ENCODE peak calls at places on chromosomes 3 and 15, in seven cellular contexts. P, W, Y, I, R, B and Z are unnamed samples.

GRCh38 chr3:43769097-43769470 is 78.3 kb downstream of the ABHD5 start:
- DNase-seq in I (no peak), B (no peak), Y (no peak), P (no peak), W (no peak), R (no peak), Z (no peak)

GRCh38 chr15:73924258-73924921 is 1.9 kb upstream of the LOXL1 start:
- DNase-seq in I (peak; percentile 84), W (peak; percentile 31), Y (peak; percentile 64), B (peak; percentile 84), R (peak; percentile 90), P (no peak), Z (peak; percentile 89)

GRCh38 chr3:13520326-13520880 is 28.5 kb upstream of the FBLN2 start:
- DNase-seq in P (no peak), R (no peak), W (no peak), Y (no peak), I (no peak), B (no peak), Z (no peak)

GRCh38 chr3:108103040-108103751 is 12.4 kb upstream of the CD47 start:
- DNase-seq in R (no peak), B (no peak), P (no peak), Y (no peak), W (no peak), I (no peak), Z (no peak)

GRCh38 chr3:43581343-43581742 is 40.5 kb downstream of the ANO10 start:
- DNase-seq in W (no peak), I (peak; percentile 13), Y (peak; percentile 8), R (no peak), P (no peak), B (peak; percentile 18), Z (peak; percentile 62)

GRCh38 chr3:142445816-142446254 is 2.0 kb downstream of the XRN1 start:
- DNase-seq in Y (peak; percentile 59), R (peak; percentile 48), B (peak; percentile 9), P (peak; percentile 25), I (peak; percentile 22), W (no peak), Z (peak; percentile 43)

GRCh38 chr3:100400424-100400781 is 486 bp downstream of the TOMM70 start:
- DNase-seq in W (no peak), Y (peak; percentile 26), P (no peak), I (peak; percentile 16), B (no peak), R (peak; percentile 13), Z (peak; percentile 6)

GRCh38 chr3:118244761-118245160 is 789.9 kb downstream of the IGSF11 start:
- DNase-seq in I (no peak), Y (no peak), R (no peak), W (no peak), B (no peak), P (no peak), Z (no peak)

GRCh38 chr15:101062471-101063171 is 143.5 kb downstream of the LRRK1 start:
- DNase-seq in P (peak; percentile 45), B (no peak), W (no peak), I (no peak), R (no peak), Y (no peak), Z (no peak)

GRCh38 chr15:90885432-90886290 is 1.4 kb downstream of the FES start:
- DNase-seq in P (peak; percentile 78), R (peak; percentile 66), W (peak; percentile 83), Y (no peak), B (peak; percentile 53), I (peak; percentile 70), Z (peak; percentile 78)

GRCh38 chr3:7171493-7171892 is 310.6 kb downstream of the GRM7 start:
- DNase-seq in I (no peak), R (no peak), P (no peak), B (no peak), Y (no peak), W (no peak), Z (no peak)

GRCh38 chr3:126134219-126134975 is 46.0 kb downstream of the ALDH1L1 start:
- DNase-seq in R (peak; percentile 30), B (peak; percentile 34), I (peak; percentile 61), W (peak; percentile 63), Y (peak; percentile 14), P (peak; percentile 27), Z (peak; percentile 59)

GRCh38 chr3:27585429-27585828 is 101.2 kb upstream of the SLC4A7 start:
- DNase-seq in R (no peak), I (no peak), Y (peak; percentile 66), B (no peak), W (no peak), P (no peak), Z (no peak)

GRCh38 chr15:39787479-39787878 is 4.8 kb upstream of the FSIP1 start:
- DNase-seq in I (no peak), R (peak; percentile 22), B (no peak), P (no peak), Y (no peak), W (no peak), Z (no peak)

GRCh38 chr3:12940854-12941253 is 99.5 kb upstream of the RPL32 start:
- DNase-seq in I (no peak), R (no peak), Y (no peak), B (no peak), W (no peak), P (no peak), Z (no peak)

GRCh38 chr3:106533761-106534160 is 664.9 kb upstream of the CBLB start:
- DNase-seq in B (no peak), Y (no peak), I (no peak), W (no peak), P (no peak), R (no peak), Z (no peak)

GRCh38 chr3:16460273-16460672 is 53.2 kb downstream of the RFTN1 start:
- DNase-seq in R (no peak), P (no peak), W (no peak), B (no peak), I (no peak), Y (no peak), Z (no peak)

GRCh38 chr3:113495035-113495434 is 19.9 kb downstream of the SPICE1 start:
- DNase-seq in I (peak; percentile 53), P (no peak), R (peak; percentile 43), B (peak; percentile 30), Y (peak; percentile 27), W (no peak), Z (peak; percentile 61)

GRCh38 chr15:85749261-85750151 is 45.2 kb downstream of the KLHL25 start:
- DNase-seq in R (no peak), B (peak; percentile 47), Y (no peak), I (no peak), P (no peak), W (peak; percentile 64), Z (peak; percentile 52)

GRCh38 chr15:101250931-101251829 is 668 bp downstream of the CHSY1 start:
- DNase-seq in B (no peak), I (no peak), P (peak; percentile 44), Y (peak; percentile 42), W (no peak), R (no peak), Z (no peak)

GRCh38 chr15:54518145-54518941 is 540.1 kb downstream of the UNC13C start:
- DNase-seq in W (no peak), Y (no peak), R (no peak), B (no peak), I (no peak), P (peak; percentile 11), Z (no peak)

GRCh38 chr3:116302087-116302747 is 143.1 kb downstream of the LSAMP start:
- DNase-seq in P (no peak), B (no peak), R (peak; percentile 36), W (no peak), Y (no peak), I (peak; percentile 45), Z (peak; percentile 73)

GRCh38 chr3:196166741-196167140 is 44.5 kb downstream of the ZDHHC19 start:
- DNase-seq in R (no peak), W (no peak), I (no peak), P (no peak), B (no peak), Y (no peak), Z (no peak)

GRCh38 chr3:148916132-148916531 is 51.0 kb downstream of the CPA3 start:
- DNase-seq in I (no peak), P (no peak), W (no peak), B (no peak), Y (no peak), R (no peak), Z (no peak)

GRCh38 chr3:148911173-148911572 is 46.1 kb downstream of the CPA3 start:
- DNase-seq in B (no peak), I (no peak), R (no peak), W (no peak), P (no peak), Y (peak; percentile 29), Z (no peak)

DNA sequence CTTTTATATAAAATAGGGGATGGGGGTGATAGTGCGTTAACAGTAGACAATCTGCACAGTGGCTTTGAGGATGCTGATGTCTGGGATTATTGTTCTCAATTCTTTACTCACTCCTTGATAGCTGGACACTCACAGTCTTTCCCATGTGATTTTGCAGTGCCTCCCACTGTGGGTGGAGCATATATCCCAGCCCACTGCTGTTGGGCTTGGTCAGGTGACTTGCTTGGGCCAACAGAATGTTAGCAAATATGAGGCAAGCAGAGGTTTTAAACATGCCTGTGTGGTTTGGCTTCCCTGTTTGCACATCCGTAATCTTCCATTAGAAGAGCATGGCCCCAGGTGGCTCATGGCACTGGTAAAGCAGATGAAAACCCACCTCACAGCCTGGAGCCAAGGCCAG is 46.5 kb downstream of the CPA3 start:
- DNase-seq in B (no peak), Y (no peak), R (no peak), W (no peak), P (no peak), I (no peak), Z (no peak)
- H3K4me3 ChIP-seq in B (no peak overlapping the region), Y (no peak overlapping the region), R (no peak overlapping the region), W (no peak overlapping the region), P (no peak overlapping the region), I (no peak overlapping the region), Z (no peak overlapping the region)

GRCh38 chr3:39224288-39224687 is 31.9 kb upstream of the XIRP1 start:
- DNase-seq in W (no peak), R (no peak), P (no peak), I (no peak), B (no peak), Y (no peak), Z (no peak)
- TF ChIP-seq CTCF in W (no peak), R (no peak), P (no peak), I (no peak), B (no peak), Y (no peak), Z (no peak)

DNA sequence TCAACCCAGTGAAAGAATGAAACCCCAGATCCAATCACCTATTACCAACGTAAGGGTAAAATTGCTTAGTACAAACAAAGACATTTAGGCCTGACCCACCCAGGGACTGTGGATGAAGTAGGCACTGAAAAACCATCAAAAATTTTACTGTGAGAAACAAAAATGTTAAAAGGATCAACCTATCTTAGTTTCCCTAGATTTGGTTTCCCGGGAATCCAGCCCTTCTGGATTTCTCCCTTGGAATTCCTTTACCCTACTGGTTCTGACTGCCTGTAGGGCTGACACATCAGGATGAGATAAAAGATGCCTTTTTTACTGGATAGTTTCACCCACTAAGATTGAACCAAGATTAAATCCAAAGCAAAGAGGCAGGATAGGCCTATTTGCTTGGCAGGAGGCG is 102.7 kb downstream of the SCAPER start:
- DNase-seq in P (no peak), Y (no peak), B (no peak), R (no peak), I (no peak), W (no peak), Z (no peak)
- H3K4me3 ChIP-seq in P (no peak overlapping the region), Y (no peak overlapping the region), B (no peak overlapping the region), R (no peak overlapping the region), I (no peak overlapping the region), W (no peak overlapping the region), Z (no peak overlapping the region)

DNA sequence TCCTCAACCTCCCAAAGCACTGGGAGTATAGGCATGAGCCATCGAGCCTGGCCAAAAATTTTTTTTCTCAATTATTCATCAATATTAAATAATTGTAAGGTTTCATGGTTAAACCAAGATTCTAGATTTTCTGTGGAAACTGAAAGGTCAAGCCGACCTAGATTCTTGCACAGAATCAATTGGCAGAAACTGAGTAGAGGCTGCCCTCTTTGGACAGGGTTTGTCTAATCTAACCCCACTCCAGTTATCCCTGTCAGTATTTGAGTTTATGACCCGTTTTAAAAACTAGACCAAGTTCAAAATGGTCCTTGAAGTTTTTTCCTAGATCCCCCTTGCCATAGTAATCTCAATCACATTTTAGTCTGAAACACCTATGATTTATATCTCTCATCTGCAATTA is 8.6 kb upstream of the ADAM10 start:
- DNase-seq in R (no peak), B (peak; percentile 49), I (peak; percentile 56), Y (no peak), W (no peak), P (no peak), Z (peak; percentile 63)
- TF ChIP-seq CTCF in R (peak; percentile 34), B (peak; percentile 56), I (peak; percentile 32), Y (no peak), W (peak; percentile 47), P (peak; percentile 51), Z (peak; percentile 36)